ENCODE peak calls at places on chromosomes 2 and 18, in nine cellular contexts. I is left ventricle myocardium inferior, K is right lobe of liver, H is cardiac muscle cell, F is fibroblast of pulmonary artery, M is brain microvascular endothelial cell, Z is ovary, U is esophagus squamous epithelium, T is upper lobe of right lung. G is an unnamed sample.

GRCh38 chr2:134324942-134325341 is 71.1 kb downstream of the MGAT5 start:
- DNase-seq in M (no peak), I (no peak), H (no peak), U (no peak), F (peak), T (no peak), Z (no peak), K (no peak), G (no peak)

GRCh38 chr2:12325806-12326205 is 390.9 kb upstream of the TRIB2 start:
- DNase-seq in U (no peak), F (peak), M (peak), H (peak), I (no peak), Z (no peak), T (no peak), K (no peak), G (no peak)

GRCh38 chr18:22667616-22668422 is 250.1 kb upstream of the CTAGE1 start:
- DNase-seq in M (peak), K (no peak), Z (no peak), T (no peak), H (peak), F (peak), U (no peak), I (no peak), G (peak)

GRCh38 chr2:208256192-208256782 is 1.4 kb upstream of the IDH1 start:
- DNase-seq in I (no peak), H (no peak), F (no peak), K (no peak), T (no peak), M (no peak), U (no peak), Z (no peak), G (no peak)

GRCh38 chr2:41598161-41598894 is 449.5 kb upstream of the PKDCC start:
- DNase-seq in F (peak), M (peak), Z (no peak), H (peak), T (no peak), K (no peak), I (no peak), U (no peak), G (peak)

GRCh38 chr2:88227446-88227845 is 57.3 kb downstream of the THNSL2 start:
- DNase-seq in M (peak), K (no peak), F (no peak), I (no peak), U (no peak), H (no peak), Z (no peak), T (no peak), G (peak)

GRCh38 chr18:34591920-34592444 is 118.1 kb upstream of the DTNA start:
- DNase-seq in Z (no peak), I (no peak), K (no peak), M (no peak), T (no peak), H (no peak), F (no peak), U (no peak), G (no peak)

GRCh38 chr2:43707255-43707654 is 31.0 kb upstream of the C1GALT1C1L start:
- DNase-seq in M (peak), U (no peak), F (peak), Z (peak), I (peak), H (peak), K (no peak), T (no peak), G (peak)

GRCh38 chr18:50273203-50274043 is 7.1 kb upstream of the CFAP53 start:
- DNase-seq in U (no peak), H (no peak), T (no peak), K (no peak), M (no peak), Z (no peak), F (no peak), I (peak), G (no peak)

GRCh38 chr2:142165790-142166189 is 35.0 kb upstream of the LRP1B start:
- DNase-seq in U (no peak), H (peak), M (peak), I (no peak), Z (no peak), T (no peak), F (peak), K (no peak), G (peak)
- TF ChIP-seq CTCF in U (peak), H (peak), M (peak), I (peak), Z (no peak), T (peak), F (peak), K (peak), G (peak)

GRCh38 chr2:17657759-17658158 is 95.9 kb downstream of the SMC6 start:
- DNase-seq in M (no peak), K (no peak), F (no peak), I (no peak), H (no peak), U (no peak), T (no peak), Z (no peak), G (no peak)
- H3K4me3 ChIP-seq in M (no peak), K (no peak), F (no peak), I (no peak), H (no peak), U (no peak), T (no peak), Z (no peak), G (no peak)

DNA sequence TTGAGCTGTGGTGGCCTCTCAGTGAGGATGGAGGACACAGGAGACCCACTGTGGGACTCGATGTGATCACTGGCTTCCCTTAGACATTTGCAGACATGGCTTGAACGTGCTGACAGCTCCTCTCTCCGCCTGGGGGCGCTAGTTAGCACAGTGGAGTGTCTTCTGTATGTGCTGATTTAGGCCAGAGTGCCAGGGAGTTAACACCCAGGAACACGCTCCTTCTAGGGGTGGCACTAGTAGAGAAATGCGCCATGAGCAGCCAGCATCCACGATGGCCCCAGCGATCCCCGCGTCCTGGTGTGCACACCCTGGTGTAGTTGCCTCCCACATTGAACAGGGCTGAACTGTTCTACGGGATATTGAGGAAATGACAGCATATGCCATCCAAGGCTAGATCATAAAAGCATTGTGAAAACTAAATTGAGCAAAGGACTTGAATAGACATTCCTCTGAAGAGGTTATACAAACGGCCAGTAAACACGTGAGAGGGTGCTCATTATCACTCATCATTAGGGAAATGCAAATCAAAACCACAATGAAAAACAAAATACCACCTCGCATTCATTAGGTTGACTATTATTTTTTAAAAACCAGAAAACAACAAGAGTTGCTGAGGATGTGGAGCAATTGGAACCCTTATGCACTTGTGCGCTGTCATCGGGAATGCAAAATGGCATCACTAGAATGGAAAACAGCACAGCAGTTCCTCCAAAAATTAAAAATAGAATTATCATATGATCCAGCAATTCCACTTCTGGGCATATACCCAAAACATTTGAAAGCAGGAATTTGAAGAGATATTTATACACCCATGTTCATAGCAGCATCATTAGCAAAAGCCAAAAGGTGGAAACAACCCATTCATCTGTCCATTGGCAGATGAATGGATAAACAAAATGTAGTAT is 11.6 kb upstream of the NMUR1 start:
- DNase-seq in Z (no peak), F (peak), T (no peak), H (peak), U (no peak), I (no peak), M (no peak), K (no peak), G (no peak)
- TF ChIP-seq CTCF in Z (no peak), F (peak), T (peak), H (peak), U (no peak), I (no peak), M (peak), K (no peak), G (peak)

GRCh38 chr2:74036010-74036409 is 51.3 kb downstream of the TET3 start:
- DNase-seq in U (no peak), I (no peak), Z (no peak), T (no peak), F (no peak), M (no peak), H (no peak), K (no peak), G (no peak)

GRCh38 chr2:74029719-74030397 is 45.1 kb downstream of the TET3 start:
- DNase-seq in K (no peak), I (no peak), H (no peak), Z (no peak), T (no peak), M (no peak), F (no peak), U (no peak), G (no peak)

GRCh38 chr2:74036450-74037175 is 51.9 kb downstream of the TET3 start:
- DNase-seq in M (no peak), T (no peak), U (no peak), I (no peak), Z (no peak), H (no peak), K (no peak), F (no peak), G (no peak)

GRCh38 chr2:74031203-74031602 is 46.5 kb downstream of the TET3 start:
- DNase-seq in H (no peak), U (no peak), Z (no peak), F (no peak), T (no peak), K (no peak), I (no peak), M (no peak), G (no peak)

GRCh38 chr2:74032909-74033261 is 48.2 kb downstream of the TET3 start:
- DNase-seq in M (no peak), H (no peak), Z (no peak), U (no peak), I (no peak), F (no peak), K (no peak), T (no peak), G (no peak)
- H3K4me3 ChIP-seq in M (no peak), H (no peak), Z (no peak), U (peak), I (no peak), F (no peak), K (no peak), T (no peak), G (no peak)

DNA sequence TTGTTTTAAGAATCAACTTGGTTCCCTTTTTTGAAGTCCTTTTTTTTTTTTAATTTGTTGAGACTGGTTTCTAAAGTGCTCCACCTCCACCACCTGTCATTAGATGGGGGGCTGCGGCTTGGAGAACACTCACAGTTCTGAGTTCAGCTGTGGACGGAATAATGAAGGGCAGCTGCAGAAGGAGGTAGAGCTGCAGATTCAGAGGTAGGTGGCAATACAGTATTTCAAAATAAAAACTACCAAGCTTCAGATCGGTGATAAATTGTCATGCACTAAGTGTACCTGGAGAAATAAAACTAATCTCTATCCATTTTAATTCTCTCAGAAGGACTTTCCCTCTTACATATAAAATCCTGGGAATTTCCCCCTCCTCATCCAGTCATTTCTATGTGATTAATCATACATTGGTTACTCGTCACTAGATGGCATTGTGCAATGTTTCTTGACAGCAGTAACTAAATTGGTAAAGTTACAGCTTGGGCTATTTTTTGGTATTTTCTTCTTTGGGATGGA is 81.1 kb upstream of the SLC39A10 start:
- DNase-seq in I (no peak), F (peak), U (no peak), Z (no peak), K (no peak), M (peak), T (no peak), H (peak), G (peak)
- TF ChIP-seq CTCF in I (peak), F (no peak), U (no peak), Z (no peak), K (no peak), M (no peak), T (no peak), H (no peak), G (no peak)

GRCh38 chr2:17795309-17795708 is 21.0 kb upstream of the MSGN1 start:
- DNase-seq in I (no peak), U (no peak), K (no peak), T (no peak), M (no peak), H (no peak), F (no peak), Z (no peak), G (no peak)

GRCh38 chr2:17800219-17800618 is 16.0 kb upstream of the MSGN1 start:
- DNase-seq in T (no peak), K (no peak), M (no peak), H (peak), Z (no peak), I (no peak), F (peak), U (no peak), G (no peak)

GRCh38 chr2:17800693-17801458 is 15.4 kb upstream of the MSGN1 start:
- DNase-seq in H (no peak), F (peak), M (no peak), K (no peak), U (no peak), Z (no peak), I (no peak), T (no peak), G (no peak)

GRCh38 chr2:17803492-17803891 is 12.8 kb upstream of the MSGN1 start:
- DNase-seq in F (no peak), H (no peak), U (no peak), M (no peak), Z (no peak), K (no peak), I (no peak), T (no peak), G (no peak)

GRCh38 chr2:17799301-17800126 is 16.7 kb upstream of the MSGN1 start:
- DNase-seq in T (no peak), I (no peak), K (no peak), Z (no peak), M (no peak), H (no peak), U (no peak), F (no peak), G (no peak)
- H3K4me3 ChIP-seq in T (no peak), I (no peak), K (no peak), Z (no peak), M (no peak), H (no peak), U (no peak), F (no peak), G (no peak)

GRCh38 chr18:10490401-10491289 is 35.2 kb upstream of the NAPG start:
- DNase-seq in K (no peak), M (no peak), H (no peak), I (no peak), Z (no peak), U (no peak), F (no peak), T (no peak), G (no peak)
- TF ChIP-seq CTCF in K (no peak), M (no peak), H (no peak), I (peak), Z (no peak), U (no peak), F (no peak), T (peak), G (no peak)

G was measured in fibroblast of mammary gland.